ENCODE peak calls at places on chromosomes 11 and 22, in ten cellular contexts. F is AG09309; O is cardiac fibroblast; V is thoracic aorta; Z is Karpas-422; P is CD8-positive, alpha-beta T cell; Q is right cardiac atrium; W is choroid plexus epithelial cell; G is H7; L is heart right ventricle. N is an unnamed sample.

GRCh38 chr11:14041565-14041964 is 79.0 kb downstream of the SPON1 start:
- DNase-seq in Z (no peak), O (no peak), G (no peak), L (no peak), Q (no peak), V (no peak), P (no peak), W (no peak), F (no peak), N (no peak)

GRCh38 chr11:86912238-86912637 is 43.0 kb downstream of the FZD4 start:
- DNase-seq in F (no peak), W (no peak), Q (no peak), Z (no peak), G (no peak), O (no peak), V (no peak), P (no peak), L (no peak), N (no peak)

GRCh38 chr11:65150513-65151271 is 16.4 kb upstream of the SYVN1 start:
- DNase-seq in F (peak; percentile 44), V (peak; percentile 85), W (peak; percentile 73), O (peak; percentile 62), Z (no peak), Q (peak; percentile 94), G (peak; percentile 36), P (no peak), L (peak; percentile 81), N (peak; percentile 27)

GRCh38 chr11:721913-722811 is 16.1 kb downstream of the EPS8L2 start:
- DNase-seq in Q (peak; percentile 58), V (no peak), Z (peak; percentile 85), W (no peak), P (no peak), F (no peak), L (no peak), O (no peak), G (peak; percentile 78), N (no peak)

GRCh38 chr22:48554893-48555552 is 1272.7 kb downstream of the BRD1 start:
- DNase-seq in Q (no peak), L (no peak), G (peak; percentile 95), W (no peak), O (no peak), Z (no peak), V (no peak), P (no peak), F (no peak), N (no peak)

GRCh38 chr11:30133308-30133707 is 97.5 kb upstream of the FSHB start:
- DNase-seq in G (no peak), Z (no peak), O (no peak), F (no peak), W (no peak), Q (no peak), L (no peak), P (no peak), V (no peak), N (no peak)

GRCh38 chr11:8309862-8310261 is 46.2 kb upstream of the LMO1 start:
- DNase-seq in Z (no peak), L (no peak), Q (no peak), V (no peak), F (no peak), G (no peak), W (no peak), O (no peak), P (no peak), N (no peak)

GRCh38 chr11:60485987-60486386 is 6.6 kb upstream of the MS4A12 start:
- DNase-seq in G (peak; percentile 79), Z (peak; percentile 95), V (no peak), W (no peak), Q (no peak), F (no peak), P (no peak), O (no peak), L (no peak), N (no peak)

DNA sequence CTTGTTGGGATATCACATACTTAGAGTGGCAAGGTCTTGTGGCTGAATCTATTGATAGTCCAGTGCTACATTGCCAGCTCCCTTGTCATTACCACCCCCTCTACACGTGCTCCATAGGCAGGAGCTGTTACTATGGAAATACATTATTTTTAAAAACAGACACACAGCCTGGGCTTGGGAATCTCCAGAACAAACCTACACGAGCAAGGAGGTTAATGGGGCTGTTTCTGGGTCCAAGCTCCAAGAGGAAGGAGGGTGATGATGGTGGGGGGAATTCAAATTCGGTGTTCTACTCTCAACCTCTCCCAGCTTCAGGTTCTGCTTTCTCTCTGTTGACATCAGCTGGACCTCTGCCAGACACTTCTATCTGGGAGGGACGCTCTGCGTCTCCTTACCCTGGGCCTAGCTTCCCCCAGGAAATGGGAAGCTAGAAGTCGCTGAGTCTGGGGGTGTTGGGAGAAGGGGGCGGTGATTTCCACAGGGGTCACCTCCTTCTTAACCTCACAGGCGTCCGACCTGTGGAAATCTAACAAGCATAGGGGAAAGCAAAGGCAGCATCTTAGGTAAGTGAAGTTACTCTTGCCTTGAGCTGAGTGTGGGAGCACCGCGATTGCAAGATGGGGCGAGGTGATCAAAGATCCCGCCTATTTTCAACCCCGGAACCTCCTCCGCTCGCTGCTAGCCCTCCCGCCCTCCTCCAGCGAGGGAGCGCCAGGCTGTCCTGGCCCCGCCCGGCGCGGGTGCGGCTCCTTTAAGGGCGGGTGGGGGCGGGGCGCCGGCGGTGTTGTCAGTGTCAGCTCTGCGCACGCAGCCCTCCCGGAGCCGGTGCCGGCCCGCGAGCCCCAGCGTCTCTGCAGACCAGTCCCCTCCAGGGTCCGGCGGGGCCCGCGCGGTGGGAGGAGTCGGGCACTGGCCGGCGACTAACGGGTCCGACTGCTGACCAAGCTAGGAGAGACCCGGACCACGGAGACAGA is at the start of gene C2CD2L:
- DNase-seq in W (peak; percentile 94), L (peak; percentile 91), V (peak; percentile 76), G (peak; percentile 98), O (peak; percentile 93), P (peak; percentile 69), F (no peak), Q (peak; percentile 98), Z (peak; percentile 94), N (no peak)
- H3K4me3 ChIP-seq in W (peak within 1 kb of the TSS; percentile 86), L (peak within 1 kb of the TSS; percentile 84), V (peak within 1 kb of the TSS; percentile 99), G (peak within 1 kb of the TSS; percentile 74), O (peak within 1 kb of the TSS; percentile 86), P (peak within 1 kb of the TSS; percentile 91), F (peak within 1 kb of the TSS; percentile 77), Q (peak within 1 kb of the TSS; percentile 99), Z (peak within 1 kb of the TSS; percentile 80), N (peak within 1 kb of the TSS; percentile 93)

GRCh38 chr11:108880510-108880909 is 215.6 kb downstream of the DDX10 start:
- DNase-seq in Z (no peak), F (no peak), Q (no peak), V (no peak), G (no peak), W (peak; percentile 66), P (no peak), O (no peak), L (no peak), N (no peak)

GRCh38 chr11:108887436-108888238 is 222.8 kb downstream of the DDX10 start:
- DNase-seq in F (peak; percentile 91), G (no peak), P (no peak), L (no peak), V (no peak), W (peak; percentile 97), Z (no peak), Q (no peak), O (peak; percentile 84), N (no peak)

GRCh38 chr11:108881136-108881535 is 216.3 kb downstream of the DDX10 start:
- DNase-seq in O (no peak), P (no peak), V (no peak), L (no peak), W (no peak), Q (no peak), Z (no peak), G (no peak), F (no peak), N (no peak)

GRCh38 chr11:108886608-108887007 is 221.7 kb downstream of the DDX10 start:
- DNase-seq in L (no peak), W (peak; percentile 70), Z (no peak), O (peak; percentile 54), P (no peak), F (peak; percentile 50), Q (no peak), V (no peak), G (no peak), N (peak; percentile 64)

DNA sequence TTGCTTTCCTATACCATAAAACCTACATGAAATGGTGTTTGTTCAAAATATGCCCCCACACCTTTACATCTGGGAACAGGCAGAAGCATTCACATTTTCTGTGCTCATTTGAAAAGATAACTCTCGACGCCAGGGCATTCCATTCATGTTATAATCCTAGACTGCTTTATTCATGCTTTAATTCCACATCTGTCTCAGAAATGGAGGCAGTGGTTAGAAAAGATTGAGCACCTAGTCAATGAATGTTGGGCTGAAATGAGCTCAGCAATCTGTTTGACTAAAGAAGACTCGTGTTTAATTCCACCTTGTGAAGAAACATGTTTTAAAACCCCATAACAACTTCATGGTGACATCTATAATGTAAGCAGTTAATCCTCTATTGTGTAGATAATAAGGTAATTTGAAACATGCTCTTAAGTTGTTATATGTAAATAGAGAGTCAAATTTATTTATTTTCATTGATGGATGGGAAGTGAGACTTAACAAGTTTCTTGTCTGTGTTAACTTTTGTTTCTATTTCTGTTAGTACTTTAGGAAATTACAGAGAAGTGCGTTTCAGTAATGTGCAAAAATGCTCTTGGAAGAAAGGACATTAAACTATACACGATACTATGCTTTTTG is 217.5 kb downstream of the DDX10 start:
- DNase-seq in W (no peak), F (no peak), O (no peak), G (no peak), L (no peak), P (no peak), V (no peak), Z (no peak), Q (no peak), N (no peak)
- H3K4me3 ChIP-seq in W (no peak overlapping the region), F (no peak overlapping the region), O (no peak overlapping the region), G (no peak overlapping the region), L (no peak overlapping the region), P (no peak overlapping the region), V (no peak overlapping the region), Z (no peak overlapping the region), Q (no peak overlapping the region), N (no peak overlapping the region)

GRCh38 chr11:104126464-104126863 is 37.5 kb downstream of the PDGFD start:
- DNase-seq in L (no peak), W (no peak), P (no peak), Z (no peak), V (no peak), Q (no peak), G (no peak), O (no peak), F (no peak), N (no peak)

GRCh38 chr11:104127828-104128227 is 36.1 kb downstream of the PDGFD start:
- DNase-seq in W (peak; percentile 58), G (no peak), O (peak; percentile 73), Z (no peak), L (no peak), V (no peak), F (no peak), P (no peak), Q (no peak), N (no peak)

GRCh38 chr11:104122008-104122635 is 41.8 kb downstream of the PDGFD start:
- DNase-seq in V (no peak), P (no peak), L (no peak), W (no peak), O (no peak), Q (no peak), Z (peak; percentile 69), F (no peak), G (no peak), N (no peak)

GRCh38 chr11:104129138-104129537 is 34.8 kb downstream of the PDGFD start:
- DNase-seq in G (no peak), F (no peak), Z (no peak), V (no peak), O (no peak), Q (no peak), W (no peak), P (no peak), L (no peak), N (no peak)

DNA sequence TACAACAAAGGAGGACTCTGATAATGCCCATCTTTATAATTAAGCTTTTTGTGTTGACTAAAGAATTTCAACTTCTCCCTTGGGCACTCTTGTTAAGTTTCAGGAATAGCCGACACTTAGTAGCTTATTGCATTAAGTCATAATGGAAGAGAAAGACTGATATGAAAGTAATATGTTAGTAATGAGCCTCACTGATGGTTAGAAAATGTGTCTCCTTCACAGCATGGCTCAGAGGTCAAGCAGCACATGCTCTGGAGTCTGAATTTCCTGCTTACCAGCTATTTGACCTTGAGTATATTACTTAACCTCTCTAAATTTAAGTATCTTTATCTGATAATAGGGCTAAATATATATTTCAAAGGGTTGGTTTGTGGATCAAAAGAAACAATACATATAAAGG is 39.0 kb downstream of the PDGFD start:
- DNase-seq in O (no peak), L (no peak), V (no peak), P (no peak), W (peak; percentile 66), Z (peak; percentile 76), G (no peak), F (no peak), Q (no peak), N (no peak)
- H3K4me3 ChIP-seq in O (no peak overlapping the region), L (no peak overlapping the region), V (no peak overlapping the region), P (no peak overlapping the region), W (no peak overlapping the region), Z (no peak overlapping the region), G (no peak overlapping the region), F (no peak overlapping the region), Q (no peak overlapping the region), N (no peak overlapping the region)

GRCh38 chr11:57461841-57462489 is 1.6 kb downstream of the RTN4RL2 start:
- DNase-seq in Z (no peak), G (peak; percentile 44), Q (no peak), O (no peak), F (no peak), P (no peak), W (no peak), V (no peak), L (no peak), N (no peak)
- H3K4me3 ChIP-seq in Z (no peak overlapping the region), G (peak overlapping the region; percentile 69), Q (no peak overlapping the region), O (no peak overlapping the region), F (no peak overlapping the region), P (no peak overlapping the region), W (no peak overlapping the region), V (no peak overlapping the region), L (no peak overlapping the region), N (no peak overlapping the region)

N was measured in epithelial cell of proximal tubule.